ENCODE peak calls at places on chromosomes 13 and 19, in six cellular contexts. C is neuronal stem cell, F is H9, V is IMR-90, Q is trophoblast cell, Y is H1. K is an unnamed sample.

GRCh38 chr13:30303269-30303668 is 4.1 kb downstream of the KATNAL1 start:
- DNase-seq in Y (no peak), Q (peak; percentile 18), F (no peak), C (no peak), V (no peak), K (no peak)

GRCh38 chr13:31433756-31434155 is 234.0 kb downstream of the B3GLCT start:
- DNase-seq in C (no peak), Y (no peak), F (no peak), V (no peak), Q (peak; percentile 39), K (no peak)

GRCh38 chr19:4695224-4695731 is 25.1 kb upstream of the MYDGF start:
- DNase-seq in C (no peak), Y (no peak), Q (no peak), V (no peak), F (no peak), K (no peak)

GRCh38 chr13:110430391-110431338 is 123.6 kb downstream of the COL4A2 start:
- DNase-seq in V (no peak), Y (no peak), F (no peak), Q (peak; percentile 50), C (no peak), K (no peak)

GRCh38 chr13:44433863-44434262 is 60.2 kb downstream of the SERP2 start:
- DNase-seq in F (no peak), V (no peak), Q (no peak), C (no peak), Y (no peak), K (no peak)

GRCh38 chr19:35736913-35737886 is 5.1 kb downstream of the IGFLR1 start:
- DNase-seq in F (no peak), Q (no peak), C (no peak), V (no peak), Y (no peak), K (no peak)

GRCh38 chr19:15123900-15124299 is 16.7 kb downstream of the SYDE1 start:
- DNase-seq in V (no peak), C (no peak), Q (no peak), F (no peak), Y (no peak), K (no peak)

GRCh38 chr19:46610851-46611770 is 10.0 kb downstream of the CALM3 start:
- DNase-seq in F (no peak), Q (no peak), V (peak; percentile 36), Y (no peak), C (no peak), K (no peak)

GRCh38 chr13:67128148-67128547 is 102.0 kb downstream of the PCDH9 start:
- DNase-seq in C (no peak), F (no peak), Q (no peak), Y (no peak), V (no peak), K (no peak)

GRCh38 chr13:97460004-97460756 is 26.2 kb downstream of the RAP2A start:
- DNase-seq in C (no peak), Q (peak; percentile 83), F (no peak), Y (no peak), V (peak; percentile 38), K (peak; percentile 33)

GRCh38 chr19:30059741-30060140 is 117.7 kb downstream of the URI1 start:
- DNase-seq in C (no peak), Q (no peak), Y (no peak), V (no peak), F (no peak), K (no peak)

GRCh38 chr19:30061557-30062330 is 119.7 kb downstream of the URI1 start:
- DNase-seq in C (no peak), F (no peak), V (no peak), Q (no peak), Y (no peak), K (no peak)

GRCh38 chr19:30063184-30064020 is 121.4 kb downstream of the URI1 start:
- DNase-seq in C (no peak), F (no peak), V (no peak), Y (no peak), Q (no peak), K (no peak)

GRCh38 chr19:30062331-30063183 is 120.5 kb downstream of the URI1 start:
- DNase-seq in C (no peak), Y (no peak), V (no peak), F (no peak), Q (no peak), K (no peak)

GRCh38 chr19:30060872-30061556 is 119.0 kb downstream of the URI1 start:
- DNase-seq in F (no peak), Y (no peak), V (no peak), C (no peak), Q (no peak), K (no peak)
- H3K14ac ChIP-seq in F (no peak overlapping the region), Y (no peak overlapping the region), V (no peak overlapping the region), C (no peak overlapping the region), Q (no peak overlapping the region), K (no peak overlapping the region)

GRCh38 chr13:73073050-73073449 is 14.2 kb downstream of the KLF5 start:
- DNase-seq in Q (peak; percentile 10), C (no peak), F (no peak), V (no peak), Y (no peak), K (no peak)

GRCh38 chr13:73076013-73076412 is 17.2 kb downstream of the KLF5 start:
- DNase-seq in F (no peak), V (peak; percentile 27), Q (peak; percentile 52), Y (no peak), C (no peak), K (no peak)

GRCh38 chr13:73072501-73072900 is 13.7 kb downstream of the KLF5 start:
- DNase-seq in C (no peak), F (no peak), Q (peak; percentile 84), Y (no peak), V (no peak), K (no peak)

GRCh38 chr13:73075546-73075945 is 16.7 kb downstream of the KLF5 start:
- DNase-seq in F (peak; percentile 93), V (no peak), Y (no peak), C (no peak), Q (peak; percentile 70), K (no peak)

DNA sequence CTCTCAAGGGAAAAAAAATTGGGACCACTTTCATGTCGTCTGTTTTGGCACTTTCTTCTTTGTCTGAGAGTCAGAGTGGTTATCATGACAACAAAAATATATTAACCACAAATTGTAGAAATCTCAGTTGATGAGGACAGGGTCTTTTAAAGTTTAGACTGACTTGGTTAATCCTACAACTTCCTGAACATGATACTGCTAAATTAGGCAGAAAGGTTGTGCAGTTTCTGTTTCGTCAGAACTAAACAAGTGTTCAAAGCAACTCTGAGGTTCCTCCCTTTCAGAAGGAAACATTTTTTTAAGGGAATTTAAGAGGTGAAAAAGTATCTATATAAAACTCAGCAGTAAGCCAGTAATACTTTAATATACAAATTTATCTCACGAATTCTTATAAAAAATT is 15.3 kb downstream of the KLF5 start:
- DNase-seq in Q (no peak), F (no peak), Y (no peak), C (no peak), V (peak; percentile 16), K (no peak)
- H2AFZ ChIP-seq in Q (no peak overlapping the region), F (no peak overlapping the region), Y (no peak overlapping the region), C (no peak overlapping the region), V (no peak overlapping the region), K (no peak overlapping the region)

DNA sequence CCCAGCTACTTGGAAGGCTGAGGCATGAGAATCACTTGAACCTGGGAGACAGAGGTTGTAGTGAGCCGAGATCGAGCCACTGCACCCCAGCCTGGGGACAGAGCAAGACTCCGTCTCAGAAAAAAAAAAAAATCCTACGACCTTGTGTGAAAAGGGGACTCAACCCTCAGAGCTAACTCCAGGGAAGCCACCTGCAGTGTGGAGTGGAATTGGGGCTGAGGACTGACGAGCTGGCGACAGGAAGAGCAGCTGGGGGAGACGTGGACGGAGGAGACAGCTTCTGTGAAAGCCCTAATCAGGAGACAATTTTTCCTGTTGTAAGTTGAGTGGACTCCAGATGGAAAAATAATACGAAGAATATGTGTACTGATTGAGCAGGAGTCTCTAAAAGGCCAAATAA is 11.9 kb upstream of the LAIR1 start:
- DNase-seq in V (no peak), Q (no peak), F (no peak), Y (no peak), C (no peak), K (no peak)
- H3K14ac ChIP-seq in V (no peak overlapping the region), Q (no peak overlapping the region), F (no peak overlapping the region), Y (no peak overlapping the region), C (no peak overlapping the region), K (no peak overlapping the region)

DNA sequence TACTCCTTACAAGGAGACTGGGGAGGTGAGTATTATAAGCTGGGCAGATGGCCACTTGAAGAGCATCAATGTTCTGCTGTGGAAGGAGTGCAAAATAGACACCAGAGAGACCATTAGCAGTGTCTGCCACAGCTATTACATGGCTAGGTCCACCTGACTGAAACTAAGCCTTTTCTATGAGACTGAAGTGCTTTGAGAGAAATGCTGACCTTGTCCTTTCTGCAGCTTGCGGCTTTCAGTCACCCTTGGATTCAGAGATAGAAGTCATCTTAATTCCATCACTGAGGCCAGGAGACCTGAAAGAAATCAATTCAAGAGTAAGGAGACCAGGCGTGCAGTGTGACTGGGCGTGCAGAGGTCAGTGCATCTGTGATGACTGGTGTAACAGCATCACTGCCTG is 1.3 kb upstream of the ZFP28 start:
- DNase-seq in C (no peak), Q (no peak), V (no peak), F (no peak), Y (no peak), K (no peak)
- H2AFZ ChIP-seq in C (peak overlapping the region; percentile 100), Q (no peak overlapping the region), V (no peak overlapping the region), F (no peak overlapping the region), Y (no peak overlapping the region), K (peak overlapping the region; percentile 18)

DNA sequence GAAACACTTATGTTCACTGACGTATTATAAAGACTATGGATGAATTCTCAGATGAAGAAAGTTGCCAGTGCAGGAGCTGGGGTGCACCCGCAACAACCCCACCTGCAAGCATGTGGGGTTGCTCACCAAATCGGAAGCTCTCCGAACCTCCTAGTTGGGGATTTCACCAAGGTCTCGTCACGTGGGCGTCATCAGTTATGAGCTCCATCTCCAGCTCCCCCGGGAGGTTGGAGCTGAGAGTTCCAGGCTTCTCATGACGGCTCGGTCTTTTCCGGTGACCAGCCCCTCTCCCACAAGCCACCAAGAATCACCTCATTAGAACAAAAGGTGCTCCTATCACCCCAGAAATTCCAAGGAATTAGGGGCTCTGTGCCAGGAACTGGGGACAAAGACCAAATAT is 46.1 kb upstream of the TUBGCP3 start:
- DNase-seq in V (no peak), Q (no peak), F (no peak), Y (no peak), C (no peak), K (no peak)
- H3K14ac ChIP-seq in V (no peak overlapping the region), Q (no peak overlapping the region), F (no peak overlapping the region), Y (no peak overlapping the region), C (no peak overlapping the region), K (no peak overlapping the region)

K was measured in mesenchymal stem cell.